ENCODE peak calls at places on chromosomes 2 and 18, in eight cellular contexts. One of them, this sample, is unnamed.

GRCh38 chr2:174957049-174957448 is 48.1 kb downstream of the CHN1 start:
- DNase-seq in frontal cortex: no peak
- DNase-seq in RWPE1: no peak
- DNase-seq in effector CD4-positive, alpha-beta T cell: no peak
- DNase-seq in right cardiac atrium: no peak
- DNase-seq in LoVo: no peak
- DNase-seq in stimulated activated naive CD8-positive, alpha-beta T cell treated with anti-CD3 and anti-CD28 coated beads, Interleukin-15, Interleukin-2, amounts not matched to agents 100 U/mL and 50 U/mL, for 24 hours: no peak
- DNase-seq in stimulated activated CD4-positive, alpha-beta T cell treated with anti-CD3 and anti-CD28 coated beads, Interleukin-2, amount 100 ng/mL, for 48 hours: no peak
- DNase-seq in this sample: no peak

GRCh38 chr2:65227035-65227470 is 578 bp upstream of the ACTR2 start:
- DNase-seq in RWPE1: peak; percentile 3
- DNase-seq in effector CD4-positive, alpha-beta T cell: no peak
- DNase-seq in right cardiac atrium: no peak
- DNase-seq in frontal cortex: no peak
- DNase-seq in LoVo: no peak
- DNase-seq in stimulated activated naive CD8-positive, alpha-beta T cell treated with anti-CD3 and anti-CD28 coated beads, Interleukin-15, Interleukin-2, amounts not matched to agents 100 U/mL and 50 U/mL, for 24 hours: no peak
- DNase-seq in stimulated activated CD4-positive, alpha-beta T cell treated with anti-CD3 and anti-CD28 coated beads, Interleukin-2, amount 100 ng/mL, for 48 hours: no peak
- DNase-seq in this sample: peak; percentile 31

GRCh38 chr2:168254158-168254935 is 7.0 kb upstream of the STK39 start:
- DNase-seq in stimulated activated CD4-positive, alpha-beta T cell treated with anti-CD3 and anti-CD28 coated beads, Interleukin-2, amount 100 ng/mL, for 48 hours: no peak
- DNase-seq in frontal cortex: no peak
- DNase-seq in RWPE1: peak; percentile 32
- DNase-seq in LoVo: peak; percentile 34
- DNase-seq in effector CD4-positive, alpha-beta T cell: no peak
- DNase-seq in stimulated activated naive CD8-positive, alpha-beta T cell treated with anti-CD3 and anti-CD28 coated beads, Interleukin-15, Interleukin-2, amounts not matched to agents 100 U/mL and 50 U/mL, for 24 hours: no peak
- DNase-seq in right cardiac atrium: no peak
- DNase-seq in this sample: no peak

GRCh38 chr18:44848931-44849330 is 168.2 kb downstream of the SETBP1 start:
- DNase-seq in stimulated activated CD4-positive, alpha-beta T cell treated with anti-CD3 and anti-CD28 coated beads, Interleukin-2, amount 100 ng/mL, for 48 hours: no peak
- DNase-seq in RWPE1: no peak
- DNase-seq in effector CD4-positive, alpha-beta T cell: no peak
- DNase-seq in right cardiac atrium: no peak
- DNase-seq in LoVo: no peak
- DNase-seq in stimulated activated naive CD8-positive, alpha-beta T cell treated with anti-CD3 and anti-CD28 coated beads, Interleukin-15, Interleukin-2, amounts not matched to agents 100 U/mL and 50 U/mL, for 24 hours: no peak
- DNase-seq in frontal cortex: no peak
- DNase-seq in this sample: no peak

GRCh38 chr2:172949522-172949921 is 126.1 kb upstream of the MAP3K20 start:
- DNase-seq in right cardiac atrium: no peak
- DNase-seq in stimulated activated CD4-positive, alpha-beta T cell treated with anti-CD3 and anti-CD28 coated beads, Interleukin-2, amount 100 ng/mL, for 48 hours: no peak
- DNase-seq in RWPE1: no peak
- DNase-seq in frontal cortex: no peak
- DNase-seq in stimulated activated naive CD8-positive, alpha-beta T cell treated with anti-CD3 and anti-CD28 coated beads, Interleukin-15, Interleukin-2, amounts not matched to agents 100 U/mL and 50 U/mL, for 24 hours: no peak
- DNase-seq in LoVo: no peak
- DNase-seq in effector CD4-positive, alpha-beta T cell: no peak
- DNase-seq in this sample: no peak

GRCh38 chr2:8822218-8822617 is 15.2 kb downstream of the KIDINS220 start:
- DNase-seq in stimulated activated naive CD8-positive, alpha-beta T cell treated with anti-CD3 and anti-CD28 coated beads, Interleukin-15, Interleukin-2, amounts not matched to agents 100 U/mL and 50 U/mL, for 24 hours: no peak
- DNase-seq in effector CD4-positive, alpha-beta T cell: no peak
- DNase-seq in stimulated activated CD4-positive, alpha-beta T cell treated with anti-CD3 and anti-CD28 coated beads, Interleukin-2, amount 100 ng/mL, for 48 hours: no peak
- DNase-seq in LoVo: no peak
- DNase-seq in frontal cortex: no peak
- DNase-seq in right cardiac atrium: no peak
- DNase-seq in RWPE1: no peak
- DNase-seq in this sample: no peak

GRCh38 chr2:71856709-71857525 is 290.7 kb downstream of the CYP26B1 start:
- DNase-seq in stimulated activated CD4-positive, alpha-beta T cell treated with anti-CD3 and anti-CD28 coated beads, Interleukin-2, amount 100 ng/mL, for 48 hours: no peak
- DNase-seq in LoVo: no peak
- DNase-seq in frontal cortex: no peak
- DNase-seq in effector CD4-positive, alpha-beta T cell: no peak
- DNase-seq in right cardiac atrium: no peak
- DNase-seq in RWPE1: peak; percentile 46
- DNase-seq in stimulated activated naive CD8-positive, alpha-beta T cell treated with anti-CD3 and anti-CD28 coated beads, Interleukin-15, Interleukin-2, amounts not matched to agents 100 U/mL and 50 U/mL, for 24 hours: peak; percentile 6
- DNase-seq in this sample: no peak

GRCh38 chr2:241813080-241813805 is 4.2 kb downstream of the NEU4 start:
- DNase-seq in stimulated activated CD4-positive, alpha-beta T cell treated with anti-CD3 and anti-CD28 coated beads, Interleukin-2, amount 100 ng/mL, for 48 hours: no peak
- DNase-seq in effector CD4-positive, alpha-beta T cell: no peak
- DNase-seq in stimulated activated naive CD8-positive, alpha-beta T cell treated with anti-CD3 and anti-CD28 coated beads, Interleukin-15, Interleukin-2, amounts not matched to agents 100 U/mL and 50 U/mL, for 24 hours: no peak
- DNase-seq in right cardiac atrium: peak; percentile 26
- DNase-seq in LoVo: no peak
- DNase-seq in RWPE1: no peak
- DNase-seq in frontal cortex: no peak
- DNase-seq in this sample: no peak

GRCh38 chr2:241858206-241859016 is at the start of gene PDCD1:
- DNase-seq in stimulated activated naive CD8-positive, alpha-beta T cell treated with anti-CD3 and anti-CD28 coated beads, Interleukin-15, Interleukin-2, amounts not matched to agents 100 U/mL and 50 U/mL, for 24 hours: peak; percentile 82
- DNase-seq in stimulated activated CD4-positive, alpha-beta T cell treated with anti-CD3 and anti-CD28 coated beads, Interleukin-2, amount 100 ng/mL, for 48 hours: peak; percentile 54
- DNase-seq in frontal cortex: no peak
- DNase-seq in LoVo: no peak
- DNase-seq in RWPE1: no peak
- DNase-seq in right cardiac atrium: peak; percentile 47
- DNase-seq in effector CD4-positive, alpha-beta T cell: no peak
- DNase-seq in this sample: no peak

GRCh38 chr2:1866402-1867091 is 122.2 kb upstream of the PXDN start:
- DNase-seq in stimulated activated CD4-positive, alpha-beta T cell treated with anti-CD3 and anti-CD28 coated beads, Interleukin-2, amount 100 ng/mL, for 48 hours: no peak
- DNase-seq in right cardiac atrium: no peak
- DNase-seq in LoVo: no peak
- DNase-seq in RWPE1: no peak
- DNase-seq in frontal cortex: no peak
- DNase-seq in effector CD4-positive, alpha-beta T cell: no peak
- DNase-seq in stimulated activated naive CD8-positive, alpha-beta T cell treated with anti-CD3 and anti-CD28 coated beads, Interleukin-15, Interleukin-2, amounts not matched to agents 100 U/mL and 50 U/mL, for 24 hours: no peak
- DNase-seq in this sample: no peak

GRCh38 chr2:58702302-58702696 is 461.2 kb upstream of the FANCL start:
- DNase-seq in LoVo: no peak
- DNase-seq in stimulated activated CD4-positive, alpha-beta T cell treated with anti-CD3 and anti-CD28 coated beads, Interleukin-2, amount 100 ng/mL, for 48 hours: no peak
- DNase-seq in frontal cortex: no peak
- DNase-seq in RWPE1: no peak
- DNase-seq in effector CD4-positive, alpha-beta T cell: no peak
- DNase-seq in right cardiac atrium: no peak
- DNase-seq in stimulated activated naive CD8-positive, alpha-beta T cell treated with anti-CD3 and anti-CD28 coated beads, Interleukin-15, Interleukin-2, amounts not matched to agents 100 U/mL and 50 U/mL, for 24 hours: no peak
- DNase-seq in this sample: no peak

GRCh38 chr2:62661263-62661635 is 44.3 kb upstream of the EHBP1 start:
- DNase-seq in effector CD4-positive, alpha-beta T cell: no peak
- DNase-seq in frontal cortex: no peak
- DNase-seq in right cardiac atrium: no peak
- DNase-seq in stimulated activated CD4-positive, alpha-beta T cell treated with anti-CD3 and anti-CD28 coated beads, Interleukin-2, amount 100 ng/mL, for 48 hours: no peak
- DNase-seq in RWPE1: no peak
- DNase-seq in LoVo: no peak
- DNase-seq in stimulated activated naive CD8-positive, alpha-beta T cell treated with anti-CD3 and anti-CD28 coated beads, Interleukin-15, Interleukin-2, amounts not matched to agents 100 U/mL and 50 U/mL, for 24 hours: no peak
- DNase-seq in this sample: no peak

GRCh38 chr2:41899189-41899588 is 148.6 kb upstream of the PKDCC start:
- DNase-seq in effector CD4-positive, alpha-beta T cell: no peak
- DNase-seq in LoVo: no peak
- DNase-seq in RWPE1: no peak
- DNase-seq in stimulated activated naive CD8-positive, alpha-beta T cell treated with anti-CD3 and anti-CD28 coated beads, Interleukin-15, Interleukin-2, amounts not matched to agents 100 U/mL and 50 U/mL, for 24 hours: no peak
- DNase-seq in right cardiac atrium: no peak
- DNase-seq in frontal cortex: no peak
- DNase-seq in stimulated activated CD4-positive, alpha-beta T cell treated with anti-CD3 and anti-CD28 coated beads, Interleukin-2, amount 100 ng/mL, for 48 hours: no peak
- DNase-seq in this sample: peak; percentile 46

GRCh38 chr18:13823707-13824395 is at the start of gene MC5R:
- DNase-seq in RWPE1: peak; percentile 61
- DNase-seq in right cardiac atrium: peak; percentile 72
- DNase-seq in frontal cortex: peak; percentile 82
- DNase-seq in LoVo: peak; percentile 70
- DNase-seq in effector CD4-positive, alpha-beta T cell: peak; percentile 56
- DNase-seq in stimulated activated CD4-positive, alpha-beta T cell treated with anti-CD3 and anti-CD28 coated beads, Interleukin-2, amount 100 ng/mL, for 48 hours: peak; percentile 73
- DNase-seq in stimulated activated naive CD8-positive, alpha-beta T cell treated with anti-CD3 and anti-CD28 coated beads, Interleukin-15, Interleukin-2, amounts not matched to agents 100 U/mL and 50 U/mL, for 24 hours: peak; percentile 85
- DNase-seq in this sample: peak; percentile 83

GRCh38 chr2:157789933-157790511 is 86.1 kb downstream of the ACVR1 start:
- DNase-seq in stimulated activated naive CD8-positive, alpha-beta T cell treated with anti-CD3 and anti-CD28 coated beads, Interleukin-15, Interleukin-2, amounts not matched to agents 100 U/mL and 50 U/mL, for 24 hours: no peak
- DNase-seq in right cardiac atrium: peak; percentile 39
- DNase-seq in frontal cortex: no peak
- DNase-seq in RWPE1: no peak
- DNase-seq in LoVo: no peak
- DNase-seq in stimulated activated CD4-positive, alpha-beta T cell treated with anti-CD3 and anti-CD28 coated beads, Interleukin-2, amount 100 ng/mL, for 48 hours: no peak
- DNase-seq in effector CD4-positive, alpha-beta T cell: no peak
- DNase-seq in this sample: no peak

GRCh38 chr2:178530625-178531142 is 50.4 kb downstream of the PLEKHA3 start:
- DNase-seq in stimulated activated CD4-positive, alpha-beta T cell treated with anti-CD3 and anti-CD28 coated beads, Interleukin-2, amount 100 ng/mL, for 48 hours: peak; percentile 15
- DNase-seq in right cardiac atrium: no peak
- DNase-seq in frontal cortex: no peak
- DNase-seq in RWPE1: no peak
- DNase-seq in LoVo: no peak
- DNase-seq in effector CD4-positive, alpha-beta T cell: no peak
- DNase-seq in stimulated activated naive CD8-positive, alpha-beta T cell treated with anti-CD3 and anti-CD28 coated beads, Interleukin-15, Interleukin-2, amounts not matched to agents 100 U/mL and 50 U/mL, for 24 hours: peak; percentile 37
- DNase-seq in this sample: no peak

GRCh38 chr18:12417687-12418086 is 10.0 kb downstream of the PRELID3A start:
- DNase-seq in stimulated activated CD4-positive, alpha-beta T cell treated with anti-CD3 and anti-CD28 coated beads, Interleukin-2, amount 100 ng/mL, for 48 hours: no peak
- DNase-seq in right cardiac atrium: no peak
- DNase-seq in stimulated activated naive CD8-positive, alpha-beta T cell treated with anti-CD3 and anti-CD28 coated beads, Interleukin-15, Interleukin-2, amounts not matched to agents 100 U/mL and 50 U/mL, for 24 hours: no peak
- DNase-seq in RWPE1: no peak
- DNase-seq in LoVo: no peak
- DNase-seq in effector CD4-positive, alpha-beta T cell: no peak
- DNase-seq in frontal cortex: no peak
- DNase-seq in this sample: no peak

GRCh38 chr2:201151127-201152074 is 31.5 kb upstream of the CASP10 start:
- DNase-seq in frontal cortex: no peak
- DNase-seq in right cardiac atrium: no peak
- DNase-seq in effector CD4-positive, alpha-beta T cell: no peak
- DNase-seq in stimulated activated naive CD8-positive, alpha-beta T cell treated with anti-CD3 and anti-CD28 coated beads, Interleukin-15, Interleukin-2, amounts not matched to agents 100 U/mL and 50 U/mL, for 24 hours: no peak
- DNase-seq in LoVo: peak; percentile 67
- DNase-seq in RWPE1: peak; percentile 77
- DNase-seq in stimulated activated CD4-positive, alpha-beta T cell treated with anti-CD3 and anti-CD28 coated beads, Interleukin-2, amount 100 ng/mL, for 48 hours: no peak
- DNase-seq in this sample: no peak

GRCh38 chr2:1489486-1489885 is 76.2 kb downstream of the TPO start:
- DNase-seq in effector CD4-positive, alpha-beta T cell: no peak
- DNase-seq in LoVo: no peak
- DNase-seq in right cardiac atrium: no peak
- DNase-seq in stimulated activated naive CD8-positive, alpha-beta T cell treated with anti-CD3 and anti-CD28 coated beads, Interleukin-15, Interleukin-2, amounts not matched to agents 100 U/mL and 50 U/mL, for 24 hours: no peak
- DNase-seq in frontal cortex: no peak
- DNase-seq in RWPE1: no peak
- DNase-seq in stimulated activated CD4-positive, alpha-beta T cell treated with anti-CD3 and anti-CD28 coated beads, Interleukin-2, amount 100 ng/mL, for 48 hours: no peak
- DNase-seq in this sample: no peak

GRCh38 chr2:54331095-54331835 is 75.2 kb upstream of the TSPYL6 start:
- DNase-seq in stimulated activated CD4-positive, alpha-beta T cell treated with anti-CD3 and anti-CD28 coated beads, Interleukin-2, amount 100 ng/mL, for 48 hours: no peak
- DNase-seq in right cardiac atrium: no peak
- DNase-seq in frontal cortex: no peak
- DNase-seq in effector CD4-positive, alpha-beta T cell: no peak
- DNase-seq in LoVo: no peak
- DNase-seq in RWPE1: no peak
- DNase-seq in stimulated activated naive CD8-positive, alpha-beta T cell treated with anti-CD3 and anti-CD28 coated beads, Interleukin-15, Interleukin-2, amounts not matched to agents 100 U/mL and 50 U/mL, for 24 hours: peak; percentile 6
- DNase-seq in this sample: no peak

GRCh38 chr2:173749315-173749714 is 215.9 kb downstream of the SP3 start:
- DNase-seq in effector CD4-positive, alpha-beta T cell: no peak
- DNase-seq in RWPE1: peak; percentile 8
- DNase-seq in LoVo: peak; percentile 12
- DNase-seq in right cardiac atrium: no peak
- DNase-seq in frontal cortex: no peak
- DNase-seq in stimulated activated naive CD8-positive, alpha-beta T cell treated with anti-CD3 and anti-CD28 coated beads, Interleukin-15, Interleukin-2, amounts not matched to agents 100 U/mL and 50 U/mL, for 24 hours: no peak
- DNase-seq in stimulated activated CD4-positive, alpha-beta T cell treated with anti-CD3 and anti-CD28 coated beads, Interleukin-2, amount 100 ng/mL, for 48 hours: no peak
- DNase-seq in this sample: peak; percentile 43